ENCODE peak calls at places on chromosome 4, in four cellular contexts. K is K562, N is GM12878, E is HepG2. C is an unnamed sample.

GRCh38 chr4:106315476-106315967 is 487 bp downstream of the TBCK start:
- DNase-seq in K (no peak), N (no peak), E (peak; percentile 39), C (no peak)

GRCh38 chr4:53855886-53856260 is 208.5 kb downstream of the CHIC2 start:
- DNase-seq in E (no peak), N (no peak), K (no peak), C (no peak)

GRCh38 chr4:11590132-11590531 is 161.4 kb upstream of the HS3ST1 start:
- DNase-seq in E (no peak), N (no peak), K (no peak), C (no peak)

GRCh38 chr4:8745828-8746225 is 125.8 kb downstream of the HMX1 start:
- DNase-seq in K (no peak), E (no peak), N (no peak), C (no peak)

GRCh38 chr4:76673361-76673760 is 224.6 kb downstream of the SOWAHB start:
- DNase-seq in K (no peak), E (no peak), N (no peak), C (no peak)

GRCh38 chr4:159107203-159107921 is 4.5 kb downstream of the RAPGEF2 start:
- DNase-seq in N (no peak), E (no peak), K (no peak), C (no peak)

GRCh38 chr4:145176641-145177432 is 3.6 kb downstream of the OTUD4 start:
- DNase-seq in N (no peak), E (no peak), K (no peak), C (no peak)

GRCh38 chr4:3160325-3160915 is 85.9 kb downstream of the HTT start:
- DNase-seq in N (no peak), K (peak; percentile 21), E (no peak), C (no peak)

GRCh38 chr4:3255611-3256186 is 6.7 kb downstream of the MSANTD1 start:
- DNase-seq in N (no peak), E (no peak), K (no peak), C (peak; percentile 8)

GRCh38 chr4:101187837-101188236 is 159.5 kb downstream of the PPP3CA start:
- DNase-seq in K (no peak), E (no peak), N (no peak), C (no peak)

GRCh38 chr4:108762559-108763225 is at the start of gene ETNPPL:
- DNase-seq in E (peak; percentile 21), K (no peak), N (no peak), C (peak; percentile 79)

GRCh38 chr4:3729188-3729884 is 36.8 kb upstream of the ADRA2C start:
- DNase-seq in E (no peak), K (no peak), N (no peak), C (no peak)

GRCh38 chr4:41120297-41121217 is 93.8 kb downstream of the APBB2 start:
- DNase-seq in E (no peak), K (no peak), N (no peak), C (no peak)

GRCh38 chr4:48175328-48175727 is 41.3 kb upstream of the TXK start:
- DNase-seq in K (no peak), E (no peak), N (no peak), C (peak; percentile 63)

GRCh38 chr4:112970903-112971302 is 78.5 kb upstream of the ANK2 start:
- DNase-seq in K (no peak), N (no peak), E (no peak), C (no peak)

GRCh38 chr4:147732516-147733193 is 767 bp downstream of the ARHGAP10 start:
- DNase-seq in E (no peak), K (no peak), N (no peak), C (peak; percentile 71)

GRCh38 chr4:39933689-39934590 is 43.8 kb downstream of the PDS5A start:
- DNase-seq in E (no peak), N (no peak), K (no peak), C (no peak)

GRCh38 chr4:88999392-88999791 is 57.6 kb downstream of the FAM13A start:
- DNase-seq in K (no peak), E (no peak), N (no peak), C (no peak)

GRCh38 chr4:15161439-15161838 is 159.2 kb downstream of the CPEB2 start:
- DNase-seq in E (no peak), K (no peak), N (no peak), C (no peak)

GRCh38 chr4:186765673-186766546 is 42.3 kb upstream of the FAT1 start:
- DNase-seq in N (no peak), E (peak; percentile 98), K (peak; percentile 44), C (no peak)

GRCh38 chr4:11436673-11437072 is 8.0 kb upstream of the HS3ST1 start:
- DNase-seq in E (no peak), K (no peak), N (no peak), C (peak; percentile 22)

GRCh38 chr4:56649445-56650258 is 31.4 kb downstream of the HOPX start:
- DNase-seq in N (no peak), K (no peak), E (no peak), C (no peak)

GRCh38 chr4:61514991-61515390 is 314.9 kb downstream of the ADGRL3 start:
- DNase-seq in E (no peak), N (no peak), K (no peak), C (no peak)

GRCh38 chr4:147822128-147822527 is 90.2 kb downstream of the ARHGAP10 start:
- DNase-seq in N (no peak), K (no peak), E (peak; percentile 39), C (no peak)

GRCh38 chr4:177229331-177229730 is 80.3 kb upstream of the NEIL3 start:
- DNase-seq in E (no peak), K (peak; percentile 22), N (no peak), C (no peak)

GRCh38 chr4:26029512-26030131 is 115.6 kb downstream of the SMIM20 start:
- DNase-seq in K (no peak), E (no peak), N (no peak), C (peak; percentile 18)

GRCh38 chr4:150789864-150790263 is 207.9 kb downstream of the MAB21L2 start:
- DNase-seq in N (no peak), E (no peak), K (no peak), C (no peak)

GRCh38 chr4:5266991-5267390 is 215.7 kb downstream of the STK32B start:
- DNase-seq in E (no peak), K (no peak), N (no peak), C (no peak)

GRCh38 chr4:143358923-143359694 is 22.4 kb downstream of the GAB1 start:
- DNase-seq in E (no peak), N (no peak), K (peak; percentile 48), C (no peak)

GRCh38 chr4:5399790-5400421 is 308.5 kb downstream of the EVC2 start:
- DNase-seq in E (peak; percentile 23), N (no peak), K (peak; percentile 38), C (peak; percentile 42)

GRCh38 chr4:56699537-56699936 is 18.4 kb upstream of the HOPX start:
- DNase-seq in E (no peak), K (no peak), N (no peak), C (no peak)

GRCh38 chr4:37748546-37748945 is 62.4 kb upstream of the RELL1 start:
- DNase-seq in N (no peak), E (no peak), K (no peak), C (no peak)

GRCh38 chr4:54819044-54819443 is 161.3 kb downstream of the KIT start:
- DNase-seq in E (no peak), N (no peak), K (no peak), C (no peak)

GRCh38 chr4:181688416-181688815 is 554.8 kb upstream of the TENM3 start:
- DNase-seq in K (no peak), N (no peak), E (no peak), C (no peak)

GRCh38 chr4:1509366-1509765 is 103.1 kb upstream of the NKX1-1 start:
- DNase-seq in E (no peak), K (no peak), N (no peak), C (peak; percentile 4)

GRCh38 chr4:81606796-81607550 is 135.3 kb upstream of the RASGEF1B start:
- DNase-seq in E (no peak), N (no peak), K (peak; percentile 11), C (peak; percentile 16)
- TF ChIP-seq TCF7 in E (no peak), N (no peak), K (no peak), C (no peak)

GRCh38 chr4:24105183-24106039 is 215.6 kb upstream of the PPARGC1A start:
- DNase-seq in K (no peak), N (no peak), E (no peak), C (no peak)

GRCh38 chr4:24103434-24104168 is 213.8 kb upstream of the PPARGC1A start:
- DNase-seq in K (no peak), N (no peak), E (no peak), C (no peak)

GRCh38 chr4:24102621-24103020 is 212.8 kb upstream of the PPARGC1A start:
- DNase-seq in K (no peak), N (no peak), E (no peak), C (no peak)

GRCh38 chr4:24104173-24104572 is 214.3 kb upstream of the PPARGC1A start:
- DNase-seq in E (no peak), N (no peak), K (no peak), C (no peak)
- TF ChIP-seq TCF7 in E (no peak), N (no peak), K (no peak), C (no peak)

DNA sequence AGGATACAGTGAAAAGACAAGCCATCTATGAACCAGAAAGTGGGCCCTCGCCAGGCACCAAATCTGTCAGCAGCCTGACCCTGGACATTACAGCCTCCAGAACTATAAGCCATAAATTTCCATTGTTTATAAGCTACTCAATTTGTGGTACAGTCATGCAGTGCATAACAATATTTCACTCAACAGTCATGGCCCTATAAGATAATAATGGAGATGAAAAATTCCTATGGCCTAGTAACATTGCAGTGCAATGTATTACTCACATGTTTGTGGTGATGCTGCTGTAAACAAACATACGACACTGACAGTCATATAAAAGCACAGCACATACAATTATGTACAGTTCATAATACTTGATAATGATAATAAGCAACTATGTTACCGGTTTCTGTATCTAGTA is 17.1 kb upstream of the TLR1 start:
- DNase-seq in N (no peak), E (no peak), K (no peak), C (no peak)
- TF ChIP-seq TCF7 in N (no peak), E (no peak), K (no peak), C (no peak)

GRCh38 chr4:183801460-183802168 is 103.5 kb upstream of the STOX2 start:
- DNase-seq in K (no peak), N (no peak), E (no peak), C (no peak)

GRCh38 chr4:183798921-183799307 is 106.2 kb upstream of the STOX2 start:
- DNase-seq in K (no peak), E (no peak), N (no peak), C (no peak)

GRCh38 chr4:183797041-183797444 is 108.1 kb upstream of the STOX2 start:
- DNase-seq in E (no peak), K (no peak), N (no peak), C (peak; percentile 30)

GRCh38 chr4:183798249-183798920 is 106.7 kb upstream of the STOX2 start:
- DNase-seq in E (no peak), N (no peak), K (no peak), C (peak; percentile 35)

DNA sequence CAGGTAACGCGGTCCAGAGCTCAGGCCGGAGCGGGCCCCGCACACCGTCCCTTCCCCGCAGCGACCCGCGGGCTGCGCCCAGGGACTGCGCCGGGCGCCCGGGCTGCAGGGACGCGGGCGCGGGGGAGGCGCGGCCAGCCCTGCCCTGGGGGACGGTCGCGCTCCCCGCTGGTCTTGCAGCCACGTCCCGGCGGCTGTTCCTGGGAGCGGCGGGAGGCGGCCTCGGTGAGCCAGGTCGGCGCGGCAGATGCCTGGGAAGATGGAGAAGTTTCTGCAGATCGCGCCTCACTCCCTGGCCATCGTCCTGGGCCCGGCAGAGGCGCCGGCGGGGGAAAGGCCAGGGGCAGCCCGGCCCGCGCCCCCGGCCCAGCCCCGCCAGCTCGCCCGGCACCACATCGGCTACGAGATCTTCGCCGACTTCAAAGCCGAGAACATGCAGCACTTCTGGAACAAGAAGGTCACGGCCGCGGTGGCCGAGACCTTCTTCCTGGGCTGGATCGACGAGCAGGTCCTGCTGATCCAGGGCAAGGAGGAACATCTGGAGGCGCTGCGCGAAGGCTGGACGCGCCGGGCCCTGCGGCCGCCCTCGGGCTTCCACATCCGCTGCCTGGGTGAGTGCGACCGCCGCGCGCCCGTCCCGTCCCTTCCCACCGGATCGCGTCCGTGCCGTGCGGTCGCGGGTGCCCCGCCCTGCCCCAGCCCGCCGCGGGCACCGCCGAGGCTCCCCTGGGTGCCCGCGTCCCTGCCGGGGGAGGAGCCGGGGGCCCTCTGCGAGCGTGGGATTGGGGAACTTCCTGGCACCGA is 107.5 kb upstream of the STOX2 start:
- DNase-seq in K (no peak), E (no peak), N (no peak), C (peak; percentile 60)
- TF ChIP-seq TCF7 in K (no peak), E (no peak), N (no peak), C (no peak)

C was measured in WTC11.